ENCODE peak calls at places on chromosome 4, in seven cellular contexts. M is NCI-H2107, H is cerebellar cortex, A is A549, L is T-helper 9 cell, R is dorsolateral prefrontal cortex, Y is tibial artery. F is an unnamed sample.

GRCh38 chr4:138053601-138054322 is 188.4 kb downstream of the SLC7A11 start:
- DNase-seq in L (no peak), Y (no peak), H (no peak), R (no peak), M (no peak), A (peak; percentile 51), F (no peak)

GRCh38 chr4:83758331-83758730 is 222.4 kb downstream of the GPAT3 start:
- DNase-seq in M (no peak), Y (no peak), H (no peak), R (no peak), A (no peak), L (no peak), F (no peak)

GRCh38 chr4:3239342-3239741 is 9.6 kb upstream of the MSANTD1 start:
- DNase-seq in H (no peak), R (no peak), Y (no peak), M (no peak), L (no peak), A (no peak), F (no peak)

GRCh38 chr4:141056473-141056872 is 76.8 kb downstream of the RNF150 start:
- DNase-seq in H (no peak), Y (no peak), R (no peak), L (no peak), A (no peak), M (no peak), F (no peak)

GRCh38 chr4:77062856-77063255 is 12.9 kb downstream of the CCNI start:
- DNase-seq in M (no peak), R (no peak), Y (no peak), A (no peak), L (no peak), H (no peak), F (no peak)

GRCh38 chr4:176561368-176561767 is 231.4 kb downstream of the VEGFC start:
- DNase-seq in H (no peak), R (no peak), M (no peak), L (no peak), Y (no peak), A (no peak), F (no peak)

GRCh38 chr4:99886146-99886545 is 8.1 kb downstream of the LAMTOR3 start:
- DNase-seq in R (no peak), H (no peak), A (no peak), L (no peak), M (no peak), Y (no peak), F (no peak)

GRCh38 chr4:151990201-151990600 is 229.4 kb upstream of the GATB start:
- DNase-seq in L (no peak), M (no peak), Y (no peak), R (no peak), H (no peak), A (peak; percentile 2), F (no peak)

GRCh38 chr4:186820371-186820990 is 96.8 kb upstream of the FAT1 start:
- DNase-seq in L (no peak), R (no peak), A (no peak), M (no peak), Y (no peak), H (peak; percentile 53), F (no peak)

GRCh38 chr4:57442834-57443291 is 332.7 kb upstream of the IGFBP7 start:
- DNase-seq in R (peak; percentile 50), H (peak; percentile 31), A (peak; percentile 18), M (peak; percentile 0), Y (no peak), L (no peak), F (no peak)

GRCh38 chr4:1356181-1356998 is 9.4 kb downstream of the UVSSA start:
- DNase-seq in M (no peak), Y (no peak), R (peak; percentile 60), H (peak; percentile 79), L (peak; percentile 42), A (peak; percentile 61), F (no peak)

GRCh38 chr4:2462992-2463762 is 5.7 kb upstream of the RNF4 start:
- DNase-seq in A (no peak), R (no peak), H (peak; percentile 29), L (no peak), Y (no peak), M (no peak), F (no peak)

F was measured in suprapubic skin.